ENCODE peak calls at places on chromosomes 7 and 10, in five cellular contexts. One of them, this sample, is unnamed.
A peak's percentile ranks its signal among the peaks of the same experiment; 100 is the strongest.

GRCh38 chr10:52729259-52730104 is 43.1 kb downstream of the MBL2 start:
- DNase-seq in cardiac fibroblast: peak; percentile 63
- DNase-seq in MCF 10A: peak; percentile 50
- DNase-seq in HFF-Myc: no peak
- DNase-seq in brain microvascular endothelial cell: no peak
- DNase-seq in this sample: no peak

GRCh38 chr7:36387437-36388345 is 2.0 kb upstream of the ANLN start:
- DNase-seq in cardiac fibroblast: no peak
- DNase-seq in MCF 10A: peak; percentile 75
- DNase-seq in HFF-Myc: no peak
- DNase-seq in brain microvascular endothelial cell: no peak
- DNase-seq in this sample: no peak

GRCh38 chr7:112404321-112404720 is 45.9 kb upstream of the IFRD1 start:
- DNase-seq in MCF 10A: no peak
- DNase-seq in cardiac fibroblast: no peak
- DNase-seq in brain microvascular endothelial cell: no peak
- DNase-seq in HFF-Myc: no peak
- DNase-seq in this sample: no peak

GRCh38 chr10:103772096-103772845 is 83.1 kb downstream of the SH3PXD2A start:
- DNase-seq in MCF 10A: peak; percentile 70
- DNase-seq in HFF-Myc: peak; percentile 94
- DNase-seq in brain microvascular endothelial cell: peak; percentile 69
- DNase-seq in cardiac fibroblast: peak; percentile 73
- DNase-seq in this sample: peak; percentile 46

GRCh38 chr10:61899997-61900828 is 1.3 kb upstream of the ARID5B start:
- DNase-seq in brain microvascular endothelial cell: peak; percentile 53
- DNase-seq in HFF-Myc: peak; percentile 65
- DNase-seq in MCF 10A: peak; percentile 86
- DNase-seq in cardiac fibroblast: peak; percentile 82
- DNase-seq in this sample: no peak

GRCh38 chr7:155796381-155797261 is 15.6 kb downstream of the SHH start:
- DNase-seq in HFF-Myc: no peak
- DNase-seq in brain microvascular endothelial cell: peak; percentile 18
- DNase-seq in MCF 10A: peak; percentile 42
- DNase-seq in cardiac fibroblast: no peak
- DNase-seq in this sample: no peak

GRCh38 chr10:61024801-61025201 is 80.8 kb upstream of the RHOBTB1 start:
- DNase-seq in cardiac fibroblast: peak; percentile 18
- DNase-seq in MCF 10A: peak; percentile 28
- DNase-seq in brain microvascular endothelial cell: peak; percentile 24
- DNase-seq in HFF-Myc: no peak
- DNase-seq in this sample: no peak

GRCh38 chr7:102072636-102073209 is 213.9 kb upstream of the SH2B2 start:
- DNase-seq in cardiac fibroblast: peak; percentile 68
- DNase-seq in brain microvascular endothelial cell: no peak
- DNase-seq in HFF-Myc: no peak
- DNase-seq in MCF 10A: peak; percentile 16
- DNase-seq in this sample: no peak

GRCh38 chr10:4804505-4804904 is 21.5 kb upstream of the AKR1E2 start:
- DNase-seq in cardiac fibroblast: peak; percentile 80
- DNase-seq in MCF 10A: no peak
- DNase-seq in brain microvascular endothelial cell: no peak
- DNase-seq in HFF-Myc: no peak
- DNase-seq in this sample: no peak

GRCh38 chr10:34959786-34960185 is 130.4 kb downstream of the CUL2 start:
- DNase-seq in brain microvascular endothelial cell: no peak
- DNase-seq in cardiac fibroblast: no peak
- DNase-seq in MCF 10A: no peak
- DNase-seq in HFF-Myc: no peak
- DNase-seq in this sample: no peak

GRCh38 chr10:113982296-113982695 is 61.4 kb upstream of the ADRB1 start:
- DNase-seq in HFF-Myc: no peak
- DNase-seq in brain microvascular endothelial cell: no peak
- DNase-seq in cardiac fibroblast: no peak
- DNase-seq in MCF 10A: no peak
- DNase-seq in this sample: no peak

GRCh38 chr7:91263359-91264082 is 712 bp upstream of the FZD1 start:
- DNase-seq in cardiac fibroblast: no peak
- DNase-seq in HFF-Myc: no peak
- DNase-seq in brain microvascular endothelial cell: no peak
- DNase-seq in MCF 10A: peak; percentile 26
- DNase-seq in this sample: no peak

GRCh38 chr10:29621161-29621560 is 13.6 kb downstream of the SVIL start:
- DNase-seq in HFF-Myc: no peak
- DNase-seq in MCF 10A: peak; percentile 91
- DNase-seq in brain microvascular endothelial cell: peak; percentile 77
- DNase-seq in cardiac fibroblast: peak; percentile 81
- DNase-seq in this sample: peak; percentile 68

GRCh38 chr10:125332548-125333208 is 172.3 kb upstream of the CTBP2 start:
- DNase-seq in HFF-Myc: no peak
- DNase-seq in cardiac fibroblast: no peak
- DNase-seq in MCF 10A: no peak
- DNase-seq in brain microvascular endothelial cell: no peak
- DNase-seq in this sample: no peak

GRCh38 chr7:90828601-90829000 is 232.5 kb downstream of the CDK14 start:
- DNase-seq in brain microvascular endothelial cell: no peak
- DNase-seq in MCF 10A: no peak
- DNase-seq in HFF-Myc: no peak
- DNase-seq in cardiac fibroblast: peak; percentile 52
- DNase-seq in this sample: no peak

GRCh38 chr7:108598153-108598552 is 28.5 kb downstream of the DNAJB9 start:
- DNase-seq in HFF-Myc: no peak
- DNase-seq in cardiac fibroblast: no peak
- DNase-seq in brain microvascular endothelial cell: no peak
- DNase-seq in MCF 10A: no peak
- DNase-seq in this sample: no peak

GRCh38 chr10:7243873-7244272 is 167.0 kb downstream of the SFMBT2 start:
- DNase-seq in MCF 10A: no peak
- DNase-seq in cardiac fibroblast: no peak
- DNase-seq in brain microvascular endothelial cell: no peak
- DNase-seq in HFF-Myc: no peak
- DNase-seq in this sample: no peak
- TF ChIP-seq CTCF in MCF 10A: no peak
- TF ChIP-seq CTCF in cardiac fibroblast: no peak
- TF ChIP-seq CTCF in brain microvascular endothelial cell: no peak
- TF ChIP-seq CTCF in HFF-Myc: no peak
- TF ChIP-seq CTCF in this sample: no peak

GRCh38 chr7:38660427-38661099 is 29.4 kb upstream of the AMPH start:
- DNase-seq in MCF 10A: peak; percentile 62
- DNase-seq in brain microvascular endothelial cell: peak; percentile 33
- DNase-seq in HFF-Myc: peak; percentile 41
- DNase-seq in cardiac fibroblast: peak; percentile 73
- DNase-seq in this sample: no peak
- TF ChIP-seq CTCF in MCF 10A: peak; percentile 55
- TF ChIP-seq CTCF in brain microvascular endothelial cell: peak; percentile 88
- TF ChIP-seq CTCF in HFF-Myc: peak; percentile 79
- TF ChIP-seq CTCF in cardiac fibroblast: peak; percentile 84
- TF ChIP-seq CTCF in this sample: peak; percentile 83

GRCh38 chr10:35972275-35972674 is 330.2 kb upstream of the FZD8 start:
- DNase-seq in cardiac fibroblast: no peak
- DNase-seq in MCF 10A: no peak
- DNase-seq in brain microvascular endothelial cell: no peak
- DNase-seq in HFF-Myc: no peak
- DNase-seq in this sample: no peak

DNA sequence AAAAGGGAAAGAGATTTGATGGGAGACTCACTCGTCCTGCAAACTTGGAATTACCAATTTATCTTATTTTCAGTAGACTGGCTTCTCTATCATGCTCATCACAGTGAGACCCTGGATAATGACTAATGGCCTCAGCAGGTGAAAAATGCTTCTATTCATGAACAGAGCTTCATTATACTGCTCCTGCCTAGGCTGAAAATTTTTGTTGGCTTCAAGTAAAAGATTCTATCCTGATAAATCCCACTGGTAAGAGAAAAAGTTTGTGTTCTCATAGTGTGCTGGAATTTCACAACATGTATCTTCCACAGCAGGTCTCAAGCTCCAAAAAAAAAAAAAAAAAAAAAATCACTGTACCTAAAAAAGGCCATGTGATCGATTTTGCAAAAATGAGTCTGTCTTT is 329.3 kb upstream of the FZD8 start:
- DNase-seq in MCF 10A: no peak
- DNase-seq in HFF-Myc: no peak
- DNase-seq in brain microvascular endothelial cell: no peak
- DNase-seq in cardiac fibroblast: no peak
- DNase-seq in this sample: no peak
- TF ChIP-seq CTCF in MCF 10A: no peak
- TF ChIP-seq CTCF in HFF-Myc: no peak
- TF ChIP-seq CTCF in brain microvascular endothelial cell: no peak
- TF ChIP-seq CTCF in cardiac fibroblast: no peak
- TF ChIP-seq CTCF in this sample: no peak

GRCh38 chr7:80977751-80978150 is 58.9 kb upstream of the SEMA3C start:
- DNase-seq in HFF-Myc: no peak
- DNase-seq in cardiac fibroblast: no peak
- DNase-seq in MCF 10A: no peak
- DNase-seq in brain microvascular endothelial cell: no peak
- DNase-seq in this sample: no peak
- TF ChIP-seq CTCF in HFF-Myc: no peak
- TF ChIP-seq CTCF in cardiac fibroblast: no peak
- TF ChIP-seq CTCF in MCF 10A: no peak
- TF ChIP-seq CTCF in brain microvascular endothelial cell: no peak
- TF ChIP-seq CTCF in this sample: no peak

GRCh38 chr7:121261207-121261884 is 67.5 kb upstream of the WNT16 start:
- DNase-seq in HFF-Myc: no peak
- DNase-seq in cardiac fibroblast: no peak
- DNase-seq in brain microvascular endothelial cell: no peak
- DNase-seq in MCF 10A: no peak
- DNase-seq in this sample: no peak
- TF ChIP-seq CTCF in HFF-Myc: no peak
- TF ChIP-seq CTCF in cardiac fibroblast: no peak
- TF ChIP-seq CTCF in brain microvascular endothelial cell: no peak
- TF ChIP-seq CTCF in MCF 10A: no peak
- TF ChIP-seq CTCF in this sample: no peak

DNA sequence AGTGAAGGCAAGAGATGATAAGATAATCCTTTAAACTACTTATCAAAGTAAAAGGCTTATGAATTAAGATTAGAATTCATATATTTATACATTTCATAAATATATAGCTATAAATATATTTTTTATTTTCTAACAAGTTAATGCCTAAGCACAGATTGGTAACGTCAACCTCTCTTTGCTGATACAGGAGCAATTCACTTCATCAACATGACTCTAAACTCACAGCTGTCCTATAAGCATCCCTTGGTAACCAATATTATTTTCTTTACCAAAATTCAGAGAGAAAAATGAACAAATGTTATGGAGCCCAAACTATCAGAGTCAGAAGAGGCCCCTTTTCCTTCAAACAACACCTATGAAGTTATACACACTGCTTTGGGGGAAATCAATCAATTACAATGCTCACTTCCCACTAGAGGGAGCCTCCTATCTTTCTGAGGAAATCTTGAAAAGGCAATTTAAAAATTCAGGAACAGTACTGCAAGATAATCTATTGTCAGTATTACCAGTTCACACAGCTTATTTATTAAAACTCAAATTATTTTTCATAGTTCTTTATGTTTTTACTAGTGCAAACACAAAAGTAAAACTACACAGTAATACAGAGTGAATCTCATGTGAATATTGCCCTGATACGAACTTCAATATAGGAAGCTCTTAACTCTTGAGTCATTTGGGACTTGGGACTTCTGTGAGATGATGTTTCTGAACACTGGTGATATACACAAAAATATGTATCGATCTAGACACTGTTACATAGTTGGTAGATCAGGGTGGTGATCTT is 51.0 kb upstream of the NOBOX start:
- DNase-seq in MCF 10A: peak; percentile 4
- DNase-seq in brain microvascular endothelial cell: no peak
- DNase-seq in cardiac fibroblast: peak; percentile 18
- DNase-seq in HFF-Myc: no peak
- DNase-seq in this sample: no peak
- TF ChIP-seq CTCF in MCF 10A: peak; percentile 18
- TF ChIP-seq CTCF in brain microvascular endothelial cell: peak; percentile 38
- TF ChIP-seq CTCF in cardiac fibroblast: peak; percentile 37
- TF ChIP-seq CTCF in HFF-Myc: peak; percentile 26
- TF ChIP-seq CTCF in this sample: no peak

This sample was measured in AG04449.